ENCODE peak calls at places on chromosomes 4 and X, in ten cellular contexts. S is cardiac fibroblast; D is NCI-H460; F is NCI-H146; Q is activated CD4-positive, CD25-positive, alpha-beta regulatory T cell treated with anti-CD3 and anti-CD28 coated beads, Interleukin-2, amount 50 U/mL, for 16 hours; V is bronchial epithelial cell; W is Caki2; U is Panc1; G is HFFc6; M is GM12892. Z is an unnamed sample.

GRCh38 chrX:8887004-8887403 is 85.8 kb upstream of the FAM9A start:
- DNase-seq in S (no peak), D (no peak), F (no peak), Q (no peak), V (no peak), W (no peak), U (no peak), G (no peak), M (no peak), Z (no peak)

GRCh38 chr4:88674565-88674964 is 23.1 kb downstream of the NAP1L5 start:
- DNase-seq in S (no peak), D (no peak), F (no peak), Q (no peak), V (peak), W (no peak), U (no peak), G (peak), M (no peak), Z (no peak)

GRCh38 chr4:99720206-99720605 is 62.6 kb upstream of the C4orf54 start:
- DNase-seq in S (no peak), D (no peak), F (no peak), Q (no peak), V (no peak), W (no peak), U (no peak), G (no peak), M (no peak), Z (no peak)

GRCh38 chr4:1230316-1230715 is 18.6 kb downstream of the CTBP1 start:
- DNase-seq in S (no peak), D (no peak), F (no peak), Q (no peak), V (no peak), W (no peak), U (no peak), G (no peak), M (no peak), Z (no peak)

GRCh38 chrX:36898301-36898700 is 109.9 kb upstream of the FAM47C start:
- DNase-seq in S (peak), D (no peak), F (no peak), Q (no peak), V (peak), W (no peak), U (no peak), G (no peak), M (no peak), Z (no peak)

GRCh38 chr4:40924793-40925117 is 175.0 kb downstream of the NSUN7 start:
- DNase-seq in S (no peak), D (no peak), F (no peak), Q (no peak), V (no peak), W (no peak), U (no peak), G (no peak), M (no peak), Z (no peak)

GRCh38 chr4:116585240-116585639 is 500.1 kb downstream of the TRAM1L1 start:
- DNase-seq in S (no peak), D (no peak), F (no peak), Q (no peak), V (no peak), W (no peak), U (no peak), G (no peak), M (no peak), Z (no peak)

GRCh38 chrX:106220177-106220576 is 52.1 kb downstream of the PWWP3B start:
- DNase-seq in S (peak), D (peak), F (no peak), Q (no peak), V (peak), W (no peak), U (no peak), G (no peak), M (no peak), Z (no peak)